ENCODE peak calls at places on chromosomes 11 and 22, in five cellular contexts. V is HepG2, C is SK-N-SH, P is K562, J is GM12878. X is an unnamed sample.

GRCh38 chr22:43182118-43182517 is 4.8 kb downstream of the TTLL12 start:
- DNase-seq in V (no peak), C (no peak), P (no peak), J (no peak), X (no peak)

GRCh38 chr11:78138694-78139421 is 568 bp downstream of the ALG8 start:
- DNase-seq in V (no peak), C (peak), P (peak), J (peak), X (peak)

GRCh38 chr11:12159351-12160099 is 49.1 kb downstream of the MICAL2 start:
- DNase-seq in V (no peak), C (no peak), P (no peak), J (no peak), X (no peak)

GRCh38 chr11:130037058-130037457 is 32.6 kb upstream of the APLP2 start:
- DNase-seq in V (peak), C (no peak), P (no peak), J (no peak), X (no peak)

GRCh38 chr11:111307472-111308108 is 9.2 kb downstream of the POU2AF3 start:
- DNase-seq in V (no peak), C (no peak), P (no peak), J (no peak), X (no peak)

GRCh38 chr11:62555464-62556092 is 9.0 kb upstream of the AHNAK start:
- DNase-seq in V (no peak), C (peak), P (no peak), J (peak), X (no peak)

GRCh38 chr11:71311176-71311925 is 59.0 kb upstream of the SHANK2 start:
- DNase-seq in V (no peak), C (no peak), P (no peak), J (no peak), X (no peak)

GRCh38 chr11:61065955-61066638 is 36.2 kb upstream of the CD5 start:
- DNase-seq in V (no peak), C (no peak), P (no peak), J (no peak), X (no peak)

GRCh38 chr11:65931773-65932557 is 12.7 kb downstream of the DRAP1 start:
- DNase-seq in V (no peak), C (no peak), P (no peak), J (no peak), X (no peak)

GRCh38 chr11:61482513-61482912 is 26.0 kb upstream of the LRRC10B start:
- DNase-seq in V (no peak), C (peak), P (peak), J (no peak), X (no peak)

GRCh38 chr22:27825174-27825573 is 23.6 kb upstream of the MN1 start:
- DNase-seq in V (no peak), C (no peak), P (peak), J (no peak), X (no peak)

GRCh38 chr22:37472418-37473006 is 13.7 kb downstream of the MFNG start:
- DNase-seq in V (peak), C (peak), P (peak), J (no peak), X (no peak)

GRCh38 chr11:122663764-122664163 is 8.2 kb downstream of the UBASH3B start:
- DNase-seq in V (no peak), C (no peak), P (no peak), J (no peak), X (no peak)

GRCh38 chr11:126334665-126335462 is 20.6 kb upstream of the ST3GAL4 start:
- DNase-seq in V (no peak), C (no peak), P (no peak), J (no peak), X (no peak)

GRCh38 chr11:7165911-7166310 is 77.1 kb downstream of the RBMXL2 start:
- DNase-seq in V (no peak), C (peak), P (no peak), J (no peak), X (no peak)

GRCh38 chr11:66075273-66075672 is 5.2 kb downstream of the PACS1 start:
- DNase-seq in V (no peak), C (no peak), P (no peak), J (no peak), X (no peak)

GRCh38 chr22:28032896-28033295 is 113.8 kb upstream of the PITPNB start:
- DNase-seq in V (no peak), C (no peak), P (no peak), J (no peak), X (no peak)

GRCh38 chr11:130765951-130766649 is 150.2 kb downstream of the SNX19 start:
- DNase-seq in V (no peak), C (no peak), P (no peak), J (peak), X (no peak)

GRCh38 chr11:19380375-19380774 is 139.6 kb upstream of the E2F8 start:
- DNase-seq in V (no peak), C (no peak), P (no peak), J (no peak), X (peak)

GRCh38 chr22:43151251-43152000 is at the start of gene TSPO:
- DNase-seq in V (no peak), C (peak), P (peak), J (no peak), X (no peak)

GRCh38 chr22:20805972-20806471 is 32.1 kb downstream of the SERPIND1 start:
- DNase-seq in V (no peak), C (no peak), P (no peak), J (no peak), X (no peak)

GRCh38 chr11:122900803-122901202 is 18.2 kb downstream of the JHY start:
- DNase-seq in V (no peak), C (no peak), P (no peak), J (no peak), X (no peak)

GRCh38 chr11:98137437-98137836 is 883.3 kb upstream of the CNTN5 start:
- DNase-seq in V (no peak), C (no peak), P (no peak), J (no peak), X (no peak)
- TF ChIP-seq YY1 in V (no peak), C (no peak), P (no peak), J (no peak), X (no peak)

DNA sequence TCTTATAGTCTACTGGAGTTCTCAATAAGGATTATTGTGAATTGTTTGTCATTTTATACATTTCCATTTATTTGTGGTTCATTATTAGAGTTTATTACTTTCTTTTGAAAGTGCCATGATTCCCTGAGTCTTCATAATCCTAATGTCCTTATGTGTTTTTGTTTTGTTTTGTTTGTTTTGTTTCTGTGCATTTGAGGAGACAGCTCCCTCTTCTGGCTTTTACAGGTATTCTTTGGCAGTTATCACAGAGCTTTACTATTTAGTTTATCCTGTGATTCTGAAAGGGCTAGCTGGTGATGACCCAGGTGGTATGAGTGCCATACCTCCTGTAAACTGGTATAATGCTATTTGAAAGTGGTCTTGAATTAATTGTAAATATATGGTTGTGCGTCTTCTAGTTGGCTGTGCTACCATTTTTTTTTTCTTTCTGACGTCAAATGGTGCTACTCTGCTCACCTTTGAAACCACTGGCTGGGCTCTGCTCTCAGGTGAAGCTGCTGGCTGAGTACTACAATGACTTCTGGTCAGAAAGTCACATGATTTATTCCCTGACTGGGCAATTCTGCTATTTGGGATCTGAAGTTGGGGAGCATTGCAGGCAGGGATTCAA is 751.2 kb downstream of the JRKL start:
- DNase-seq in V (peak), C (peak), P (peak), J (no peak), X (no peak)
- TF ChIP-seq RAD21 in V (peak), C (peak), P (peak), J (peak), X (peak)

GRCh38 chr11:87722756-87723599 is 452.3 kb downstream of the RAB38 start:
- DNase-seq in V (peak), C (peak), P (peak), J (no peak), X (no peak)
- TF ChIP-seq ZBTB33 in V (no peak), C (no peak), P (no peak), J (no peak), X (no peak)

GRCh38 chr11:692824-693414 is 2.1 kb downstream of the DEAF1 start:
- DNase-seq in V (no peak), C (no peak), P (no peak), J (peak), X (no peak)
- TF ChIP-seq YY1 in V (no peak), C (no peak), P (no peak), J (no peak), X (no peak)

DNA sequence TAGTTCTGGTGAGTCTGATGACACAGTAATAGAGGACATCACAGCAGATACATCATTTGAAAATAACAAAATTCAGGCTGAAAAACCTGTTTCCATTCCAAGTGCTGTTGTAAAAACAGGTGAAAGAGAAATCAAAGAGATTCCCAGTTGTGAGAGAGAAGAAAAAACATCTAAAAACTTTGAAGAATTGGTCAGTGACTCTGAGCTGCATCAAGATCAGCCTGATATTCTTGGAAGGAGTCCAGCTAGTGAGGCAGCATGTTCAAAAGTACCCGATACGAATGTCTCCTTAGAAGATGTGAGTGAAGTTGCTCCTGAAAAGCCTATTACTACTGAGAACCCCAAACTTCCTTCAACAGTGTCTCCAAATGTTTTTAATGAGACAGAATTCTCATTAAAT is 38.7 kb downstream of the RTN3 start:
- DNase-seq in V (no peak), C (no peak), P (no peak), J (no peak), X (no peak)
- TF ChIP-seq RAD21 in V (no peak), C (no peak), P (no peak), J (no peak), X (no peak)

GRCh38 chr11:95065336-95065735 is 1.4 kb upstream of the SRSF8 start:
- DNase-seq in V (no peak), C (no peak), P (no peak), J (no peak), X (no peak)
- TF ChIP-seq ZBTB33 in V (no peak), C (no peak), P (no peak), J (no peak), X (no peak)

GRCh38 chr11:36008576-36008975 is 64.7 kb downstream of the LDLRAD3 start:
- DNase-seq in V (no peak), C (no peak), P (no peak), J (no peak), X (no peak)
- TF ChIP-seq YY1 in V (no peak), C (no peak), P (no peak), J (no peak), X (no peak)

GRCh38 chr11:45369294-45369693 is 83.2 kb upstream of the SYT13 start:
- DNase-seq in V (no peak), C (no peak), P (no peak), J (no peak), X (no peak)
- TF ChIP-seq RAD21 in V (no peak), C (no peak), P (no peak), J (no peak), X (no peak)

DNA sequence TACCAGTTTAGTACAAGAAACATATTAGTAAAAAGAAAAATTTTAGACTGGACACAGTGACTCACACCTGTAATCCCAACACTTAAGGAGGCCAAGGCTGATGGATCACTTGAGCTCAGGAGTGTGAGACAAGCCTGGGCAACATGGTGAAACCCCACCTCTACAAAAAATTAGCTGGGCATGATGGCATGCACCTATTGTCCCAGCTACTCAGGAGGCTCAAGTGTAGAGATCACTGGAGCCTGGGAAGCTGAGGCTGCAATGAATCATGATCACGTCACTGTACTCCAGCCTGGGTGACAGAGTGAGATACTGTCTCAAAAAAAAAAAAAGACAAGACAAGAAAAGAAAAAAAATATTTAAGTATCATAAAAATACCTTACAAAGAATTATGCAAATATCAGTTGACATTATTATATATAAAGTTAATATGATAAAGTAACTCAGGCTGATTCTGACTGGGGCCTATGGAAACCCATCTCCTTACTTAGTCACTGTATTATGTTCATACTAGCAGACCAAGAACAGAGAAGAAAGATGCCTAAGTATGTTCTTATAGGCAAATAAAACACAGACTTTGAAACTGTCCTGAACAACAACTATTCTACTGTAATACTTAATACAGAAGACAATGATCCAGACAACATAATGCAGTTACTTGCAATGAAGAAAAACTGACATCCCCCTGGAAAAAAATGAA is 27.3 kb downstream of the FAM168A start:
- DNase-seq in V (no peak), C (no peak), P (no peak), J (no peak), X (peak)
- TF ChIP-seq ZBTB33 in V (no peak), C (no peak), P (no peak), J (no peak), X (no peak)

DNA sequence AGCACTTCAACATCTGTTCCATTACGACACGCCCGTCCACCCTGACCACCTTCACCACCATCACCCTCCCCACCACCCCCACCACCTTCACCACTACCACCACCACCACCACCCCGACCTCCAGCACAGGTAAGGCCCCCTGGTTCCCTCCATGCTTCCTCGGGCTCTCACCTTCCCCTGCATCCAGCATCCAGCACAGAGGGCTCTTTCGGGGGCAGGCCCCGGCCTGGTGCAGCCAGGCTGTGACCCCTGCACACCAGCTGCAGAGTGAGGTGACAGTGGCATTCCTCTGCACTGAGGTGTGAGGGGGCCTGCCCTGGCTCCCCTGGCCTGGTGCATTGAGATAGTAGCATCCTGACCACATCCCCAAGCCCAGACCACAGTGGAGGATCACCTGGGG is 18.2 kb downstream of the MUC2 start:
- DNase-seq in V (no peak), C (no peak), P (no peak), J (no peak), X (no peak)
- TF ChIP-seq YY1 in V (no peak), C (no peak), P (no peak), J (no peak), X (no peak)